ENCODE peak calls at places on chromosomes 5 and 9, in six cellular contexts. One of them, this sample, is unnamed.

GRCh38 chr9:135920256-135920930 is 13.0 kb upstream of the CAMSAP1 start:
- DNase-seq in ovary: no peak
- DNase-seq in CD8-positive, alpha-beta memory T cell: no peak
- DNase-seq in neuronal stem cell: no peak
- DNase-seq in A549: no peak
- DNase-seq in choroid plexus epithelial cell: no peak
- DNase-seq in this sample: no peak

GRCh38 chr5:8686707-8687106 is 817.8 kb downstream of the MTRR start:
- DNase-seq in ovary: no peak
- DNase-seq in CD8-positive, alpha-beta memory T cell: no peak
- DNase-seq in neuronal stem cell: no peak
- DNase-seq in A549: no peak
- DNase-seq in choroid plexus epithelial cell: peak
- DNase-seq in this sample: no peak

GRCh38 chr9:74499111-74499601 is 2.0 kb downstream of the RORB start:
- DNase-seq in ovary: no peak
- DNase-seq in CD8-positive, alpha-beta memory T cell: no peak
- DNase-seq in neuronal stem cell: peak
- DNase-seq in A549: no peak
- DNase-seq in choroid plexus epithelial cell: peak
- DNase-seq in this sample: no peak

GRCh38 chr5:43141211-43141610 is 20.5 kb downstream of the ZNF131 start:
- DNase-seq in ovary: no peak
- DNase-seq in CD8-positive, alpha-beta memory T cell: no peak
- DNase-seq in neuronal stem cell: no peak
- DNase-seq in A549: no peak
- DNase-seq in choroid plexus epithelial cell: peak
- DNase-seq in this sample: no peak

GRCh38 chr5:157862183-157862851 is 3.4 kb upstream of the CLINT1 start:
- DNase-seq in ovary: no peak
- DNase-seq in CD8-positive, alpha-beta memory T cell: no peak
- DNase-seq in neuronal stem cell: no peak
- DNase-seq in A549: no peak
- DNase-seq in choroid plexus epithelial cell: no peak
- DNase-seq in this sample: no peak

GRCh38 chr5:175887463-175887862 is 16.1 kb downstream of the CPLX2 start:
- DNase-seq in ovary: no peak
- DNase-seq in CD8-positive, alpha-beta memory T cell: no peak
- DNase-seq in neuronal stem cell: no peak
- DNase-seq in A549: no peak
- DNase-seq in choroid plexus epithelial cell: peak
- DNase-seq in this sample: no peak

GRCh38 chr9:114271556-114272510 is 51.1 kb upstream of the ORM1 start:
- DNase-seq in ovary: peak
- DNase-seq in CD8-positive, alpha-beta memory T cell: no peak
- DNase-seq in neuronal stem cell: peak
- DNase-seq in A549: peak
- DNase-seq in choroid plexus epithelial cell: peak
- DNase-seq in this sample: no peak

GRCh38 chr5:82019342-82020138 is 47.7 kb downstream of the ATG10 start:
- DNase-seq in ovary: no peak
- DNase-seq in CD8-positive, alpha-beta memory T cell: no peak
- DNase-seq in neuronal stem cell: no peak
- DNase-seq in A549: no peak
- DNase-seq in choroid plexus epithelial cell: no peak
- DNase-seq in this sample: no peak

GRCh38 chr9:134683714-134684374 is 42.2 kb downstream of the COL5A1 start:
- DNase-seq in ovary: no peak
- DNase-seq in CD8-positive, alpha-beta memory T cell: no peak
- DNase-seq in neuronal stem cell: no peak
- DNase-seq in A549: no peak
- DNase-seq in choroid plexus epithelial cell: no peak
- DNase-seq in this sample: no peak

GRCh38 chr5:50717615-50718014 is 51.2 kb downstream of the PARP8 start:
- DNase-seq in ovary: no peak
- DNase-seq in CD8-positive, alpha-beta memory T cell: no peak
- DNase-seq in neuronal stem cell: no peak
- DNase-seq in A549: no peak
- DNase-seq in choroid plexus epithelial cell: no peak
- DNase-seq in this sample: no peak

GRCh38 chr5:134592141-134592746 is 40.4 kb downstream of the SAR1B start:
- DNase-seq in ovary: no peak
- DNase-seq in CD8-positive, alpha-beta memory T cell: no peak
- DNase-seq in neuronal stem cell: no peak
- DNase-seq in A549: no peak
- DNase-seq in choroid plexus epithelial cell: peak
- DNase-seq in this sample: peak

GRCh38 chr9:105046907-105047651 is 119.1 kb upstream of the ABCA1 start:
- DNase-seq in ovary: no peak
- DNase-seq in CD8-positive, alpha-beta memory T cell: no peak
- DNase-seq in neuronal stem cell: no peak
- DNase-seq in A549: no peak
- DNase-seq in choroid plexus epithelial cell: no peak
- DNase-seq in this sample: no peak

GRCh38 chr5:137564475-137564961 is 65.4 kb upstream of the SPOCK1 start:
- DNase-seq in ovary: no peak
- DNase-seq in CD8-positive, alpha-beta memory T cell: no peak
- DNase-seq in neuronal stem cell: no peak
- DNase-seq in A549: no peak
- DNase-seq in choroid plexus epithelial cell: no peak
- DNase-seq in this sample: no peak

GRCh38 chr9:125189011-125189360 is 617 bp downstream of the PPP6C start:
- DNase-seq in ovary: no peak
- DNase-seq in CD8-positive, alpha-beta memory T cell: no peak
- DNase-seq in neuronal stem cell: peak
- DNase-seq in A549: no peak
- DNase-seq in choroid plexus epithelial cell: peak
- DNase-seq in this sample: no peak

GRCh38 chr5:61306531-61307195 is 25.4 kb upstream of the ZSWIM6 start:
- DNase-seq in ovary: no peak
- DNase-seq in CD8-positive, alpha-beta memory T cell: no peak
- DNase-seq in neuronal stem cell: no peak
- DNase-seq in A549: peak
- DNase-seq in choroid plexus epithelial cell: peak
- DNase-seq in this sample: no peak

GRCh38 chr5:132476853-132477729 is 13.5 kb downstream of the IRF1 start:
- DNase-seq in ovary: no peak
- DNase-seq in CD8-positive, alpha-beta memory T cell: no peak
- DNase-seq in neuronal stem cell: no peak
- DNase-seq in A549: no peak
- DNase-seq in choroid plexus epithelial cell: no peak
- DNase-seq in this sample: no peak

GRCh38 chr9:88979021-88979420 is 12.2 kb upstream of the S1PR3 start:
- DNase-seq in ovary: no peak
- DNase-seq in CD8-positive, alpha-beta memory T cell: no peak
- DNase-seq in neuronal stem cell: no peak
- DNase-seq in A549: no peak
- DNase-seq in choroid plexus epithelial cell: no peak
- DNase-seq in this sample: no peak

GRCh38 chr9:70091553-70091952 is 47.9 kb downstream of the MAMDC2 start:
- DNase-seq in ovary: no peak
- DNase-seq in CD8-positive, alpha-beta memory T cell: no peak
- DNase-seq in neuronal stem cell: no peak
- DNase-seq in A549: no peak
- DNase-seq in choroid plexus epithelial cell: no peak
- DNase-seq in this sample: no peak

GRCh38 chr9:77456829-77457437 is 191.2 kb downstream of the GNA14 start:
- DNase-seq in ovary: peak
- DNase-seq in CD8-positive, alpha-beta memory T cell: peak
- DNase-seq in neuronal stem cell: peak
- DNase-seq in A549: peak
- DNase-seq in choroid plexus epithelial cell: peak
- DNase-seq in this sample: peak

DNA sequence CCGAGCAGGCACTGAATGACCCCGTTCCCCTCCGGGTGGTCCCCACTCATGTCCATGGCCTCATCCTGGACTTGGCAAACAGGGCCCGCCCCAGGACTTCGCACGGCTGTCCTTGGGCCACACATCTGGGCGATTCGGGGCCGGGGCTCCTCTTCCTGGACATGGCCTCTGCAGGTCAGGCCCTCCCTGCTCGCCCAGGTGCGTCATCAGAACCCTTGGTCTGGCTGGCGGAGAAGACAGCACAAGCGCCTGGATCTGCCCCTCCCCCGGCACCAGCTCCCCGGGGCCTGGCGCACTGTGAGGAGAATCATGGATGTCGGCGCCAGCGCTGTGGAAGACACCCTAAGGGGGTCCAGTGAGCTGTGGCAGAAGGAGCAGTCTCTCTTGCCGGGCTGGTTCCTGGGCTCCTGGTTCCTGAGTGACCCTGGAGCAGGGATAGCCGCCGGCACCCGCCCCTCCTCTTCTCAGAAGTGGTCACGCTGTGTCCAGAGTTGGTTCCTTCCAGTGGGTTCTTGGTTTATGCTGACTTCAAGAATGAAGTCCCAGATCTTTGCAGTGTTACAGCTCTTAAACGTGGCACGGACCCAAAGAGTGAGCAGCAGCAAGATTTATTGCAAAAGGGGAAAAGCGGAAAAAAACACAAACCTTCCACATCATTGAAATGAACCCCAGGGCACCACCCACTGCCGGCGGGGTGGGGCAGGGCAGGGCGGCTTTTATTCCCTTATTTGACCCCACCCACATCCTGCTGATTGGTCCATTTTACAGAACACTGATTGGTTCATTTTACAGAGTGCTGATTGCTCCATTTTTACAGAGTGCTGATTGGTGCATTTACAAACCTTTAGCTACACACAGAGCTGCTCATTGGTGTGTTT is 25.9 kb upstream of the SLC12A7 start:
- DNase-seq in ovary: no peak
- DNase-seq in CD8-positive, alpha-beta memory T cell: no peak
- DNase-seq in neuronal stem cell: no peak
- DNase-seq in A549: peak
- DNase-seq in choroid plexus epithelial cell: no peak
- DNase-seq in this sample: no peak
- H3K4me3 ChIP-seq in ovary: no peak
- H3K4me3 ChIP-seq in CD8-positive, alpha-beta memory T cell: no peak
- H3K4me3 ChIP-seq in neuronal stem cell: no peak
- H3K4me3 ChIP-seq in A549: no peak
- H3K4me3 ChIP-seq in choroid plexus epithelial cell: no peak
- H3K4me3 ChIP-seq in this sample: no peak

DNA sequence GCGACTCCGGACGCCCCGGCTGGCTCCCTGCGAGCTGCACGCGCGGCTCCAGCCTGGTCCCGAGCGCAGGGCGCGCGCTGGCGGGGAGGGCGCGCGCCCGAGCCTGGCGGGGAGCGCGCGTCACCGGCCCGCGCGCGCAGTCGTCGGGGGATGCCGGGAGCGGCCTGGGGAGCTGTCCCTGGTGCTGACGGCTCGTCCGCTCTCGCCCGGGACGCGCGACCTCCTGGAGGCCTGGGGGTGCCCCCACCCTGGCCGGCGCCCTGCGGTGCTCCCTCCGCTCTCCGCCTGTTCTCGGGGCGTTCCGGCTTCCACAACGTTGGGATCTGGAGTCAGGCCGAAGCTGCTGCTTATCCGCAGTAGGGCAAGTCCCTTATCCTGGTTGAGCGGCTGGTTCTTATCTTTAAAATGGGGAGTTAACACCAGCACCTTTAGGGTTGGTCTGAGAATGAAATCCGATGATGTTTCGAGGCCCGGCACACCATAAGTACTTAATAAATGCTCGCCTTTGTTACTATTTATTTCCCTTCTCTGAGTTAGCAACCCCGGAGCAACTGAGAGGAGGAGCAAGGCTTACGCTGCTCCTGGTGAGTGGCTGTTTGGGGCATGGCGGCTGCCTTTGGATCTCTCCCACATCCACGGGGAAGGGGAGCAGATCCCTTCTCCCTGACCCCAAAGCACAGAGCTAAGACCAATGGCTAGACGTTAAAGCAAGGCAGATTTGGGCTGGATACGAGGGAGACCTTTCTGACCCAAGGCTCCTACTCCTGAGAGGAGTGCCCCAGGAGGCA is at the start of gene FAM163B:
- DNase-seq in ovary: peak
- DNase-seq in CD8-positive, alpha-beta memory T cell: peak
- DNase-seq in neuronal stem cell: peak
- DNase-seq in A549: no peak
- DNase-seq in choroid plexus epithelial cell: peak
- DNase-seq in this sample: peak
- H3K4me3 ChIP-seq in ovary: no peak
- H3K4me3 ChIP-seq in CD8-positive, alpha-beta memory T cell: no peak
- H3K4me3 ChIP-seq in neuronal stem cell: peak
- H3K4me3 ChIP-seq in A549: no peak
- H3K4me3 ChIP-seq in choroid plexus epithelial cell: no peak
- H3K4me3 ChIP-seq in this sample: peak

DNA sequence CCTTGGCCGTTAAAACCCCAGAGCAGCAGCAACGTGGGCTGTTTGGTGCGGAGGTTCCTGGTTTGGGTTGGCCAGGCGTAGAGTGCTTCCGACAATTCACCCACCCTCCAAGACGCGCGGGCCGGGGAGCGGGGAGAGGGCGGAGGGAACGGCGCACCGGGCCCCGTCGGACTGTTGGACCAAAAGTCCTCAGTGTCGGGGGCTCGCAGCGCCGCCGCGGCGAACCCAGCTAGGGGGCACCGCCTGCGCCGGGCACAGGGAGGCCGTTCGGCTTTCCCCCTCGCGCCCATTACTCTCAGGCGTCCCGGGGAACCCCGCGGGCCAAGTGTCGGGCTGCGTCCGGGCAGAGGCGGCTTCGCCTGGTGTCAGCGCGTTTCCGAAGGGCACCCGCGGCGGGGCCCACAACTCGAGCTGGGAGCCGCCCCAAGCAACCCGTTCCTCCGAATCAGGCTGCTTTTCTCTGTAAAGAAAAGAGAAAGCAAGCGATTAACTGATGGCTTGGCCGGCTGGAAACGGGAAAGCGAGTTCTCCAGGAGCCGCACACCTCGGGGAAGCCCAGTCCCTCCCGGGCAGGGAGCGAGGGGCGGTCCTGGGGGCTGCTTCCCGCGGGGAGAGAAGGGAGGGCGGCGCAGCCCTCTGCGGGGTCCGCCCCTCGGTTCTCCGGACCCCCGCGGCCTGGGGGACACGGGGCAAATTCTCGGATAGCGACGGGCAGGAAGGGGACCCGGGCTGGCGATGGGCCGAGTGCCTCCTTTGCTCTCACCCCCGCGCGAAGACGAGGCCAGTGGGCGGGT is 145.5 kb downstream of the ERCC6L2 start:
- DNase-seq in ovary: peak
- DNase-seq in CD8-positive, alpha-beta memory T cell: no peak
- DNase-seq in neuronal stem cell: peak
- DNase-seq in A549: no peak
- DNase-seq in choroid plexus epithelial cell: peak
- DNase-seq in this sample: no peak
- H3K4me3 ChIP-seq in ovary: peak
- H3K4me3 ChIP-seq in CD8-positive, alpha-beta memory T cell: peak
- H3K4me3 ChIP-seq in neuronal stem cell: peak
- H3K4me3 ChIP-seq in A549: peak
- H3K4me3 ChIP-seq in choroid plexus epithelial cell: peak
- H3K4me3 ChIP-seq in this sample: peak

DNA sequence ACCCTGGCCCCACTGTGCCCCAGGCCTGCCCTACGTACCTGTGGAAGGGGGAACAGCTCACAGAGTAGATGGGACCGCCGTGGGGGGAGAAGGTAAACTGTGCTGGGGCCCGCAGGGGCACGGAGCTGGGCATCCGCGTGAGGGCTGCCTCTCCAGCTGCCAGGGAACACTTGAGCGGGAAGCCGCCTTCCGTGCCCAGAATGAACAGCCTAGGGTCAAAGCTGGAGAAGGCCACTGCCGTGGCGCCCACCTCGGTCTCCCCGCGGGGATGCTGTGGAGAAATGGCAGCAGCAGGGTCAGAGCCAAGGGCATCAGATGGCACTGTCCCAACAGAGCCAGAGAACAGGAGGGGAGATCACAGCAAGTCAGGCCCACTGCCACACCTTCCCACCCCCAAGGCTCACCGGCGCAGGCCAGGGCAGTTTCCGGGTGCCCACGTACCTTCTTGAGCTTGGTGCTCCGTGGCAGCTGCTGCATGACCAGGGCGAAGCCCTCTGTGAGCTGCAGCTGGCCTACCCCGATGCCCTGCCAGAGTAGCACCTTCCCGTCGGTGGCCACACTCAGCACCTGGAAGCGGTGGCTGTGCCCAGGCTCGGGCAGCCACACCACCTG is 21.9 kb downstream of the DYNC2I2 start:
- DNase-seq in ovary: peak
- DNase-seq in CD8-positive, alpha-beta memory T cell: no peak
- DNase-seq in neuronal stem cell: no peak
- DNase-seq in A549: no peak
- DNase-seq in choroid plexus epithelial cell: no peak
- DNase-seq in this sample: no peak
- H3K4me3 ChIP-seq in ovary: no peak
- H3K4me3 ChIP-seq in CD8-positive, alpha-beta memory T cell: no peak
- H3K4me3 ChIP-seq in neuronal stem cell: no peak
- H3K4me3 ChIP-seq in A549: peak
- H3K4me3 ChIP-seq in choroid plexus epithelial cell: no peak
- H3K4me3 ChIP-seq in this sample: no peak

This sample was measured in NT2/D1.